ENCODE peak calls at places on chromosomes 1 and 21, in six cellular contexts. Z is A549, P is endothelial cell of umbilical vein, D is NB4, L is GM12878, X is HepG2. N is an unnamed sample.

GRCh38 chr1:230271396-230272035 is 154.6 kb downstream of the PGBD5 start:
- DNase-seq in Z (no peak), P (no peak), D (no peak), L (no peak), X (no peak), N (no peak)

GRCh38 chr1:161166669-161167548 is 683 bp downstream of the PPOX start:
- DNase-seq in Z (no peak), P (no peak), D (peak), L (no peak), X (no peak), N (peak)

GRCh38 chr1:87594736-87595383 is 266.2 kb downstream of the LMO4 start:
- DNase-seq in Z (no peak), P (no peak), D (no peak), L (no peak), X (no peak), N (no peak)

GRCh38 chr1:185767721-185768120 is 33.5 kb downstream of the HMCN1 start:
- DNase-seq in Z (no peak), P (peak), D (no peak), L (no peak), X (no peak), N (no peak)

GRCh38 chr1:10179751-10180150 is 30.6 kb upstream of the KIF1B start:
- DNase-seq in Z (no peak), P (no peak), D (no peak), L (no peak), X (no peak), N (no peak)

GRCh38 chr1:64043328-64043727 is 160.1 kb upstream of the UBE2U start:
- DNase-seq in Z (no peak), P (no peak), D (no peak), L (no peak), X (no peak), N (no peak)

GRCh38 chr1:19354531-19354981 is 42.4 kb downstream of the SLC66A1 start:
- DNase-seq in Z (no peak), P (no peak), D (no peak), L (no peak), X (no peak), N (no peak)

GRCh38 chr1:47838562-47839459 is 158.4 kb downstream of the TRABD2B start:
- DNase-seq in Z (no peak), P (no peak), D (no peak), L (no peak), X (no peak), N (no peak)

GRCh38 chr1:154335351-154335714 is 10.0 kb downstream of the ATP8B2 start:
- DNase-seq in Z (no peak), P (no peak), D (no peak), L (no peak), X (no peak), N (no peak)

GRCh38 chr1:145877923-145878486 is 7.7 kb downstream of the ANKRD35 start:
- DNase-seq in Z (no peak), P (no peak), D (no peak), L (no peak), X (no peak), N (no peak)

GRCh38 chr21:44759628-44760285 is 41.9 kb downstream of the UBE2G2 start:
- DNase-seq in Z (no peak), P (no peak), D (no peak), L (no peak), X (no peak), N (no peak)

GRCh38 chr1:38424677-38425076 is 378.1 kb upstream of the POU3F1 start:
- DNase-seq in Z (no peak), P (no peak), D (no peak), L (no peak), X (no peak), N (no peak)

GRCh38 chr1:52856026-52856425 is 13.5 kb downstream of the ZYG11A start:
- DNase-seq in Z (no peak), P (no peak), D (no peak), L (no peak), X (no peak), N (no peak)

GRCh38 chr1:70034403-70034802 is 171.0 kb downstream of the LRRC40 start:
- DNase-seq in Z (no peak), P (peak), D (peak), L (no peak), X (peak), N (peak)

GRCh38 chr1:11501906-11502485 is 23.0 kb downstream of the DISP3 start:
- DNase-seq in Z (no peak), P (no peak), D (no peak), L (no peak), X (no peak), N (no peak)

GRCh38 chr1:11882814-11883538 is 24.2 kb upstream of the NPPB start:
- DNase-seq in Z (no peak), P (no peak), D (peak), L (no peak), X (peak), N (peak)

GRCh38 chr1:191963781-191964455 is 194.3 kb upstream of the RGS18 start:
- DNase-seq in Z (no peak), P (peak), D (no peak), L (no peak), X (no peak), N (no peak)

GRCh38 chr1:92882817-92883216 is 51.0 kb downstream of the RPL5 start:
- DNase-seq in Z (no peak), P (no peak), D (peak), L (no peak), X (no peak), N (no peak)

GRCh38 chr1:23524716-23525401 is 6.2 kb downstream of the E2F2 start:
- DNase-seq in Z (no peak), P (no peak), D (peak), L (no peak), X (no peak), N (no peak)

GRCh38 chr1:173062156-173062938 is 11.6 kb upstream of the TNFSF18 start:
- DNase-seq in Z (no peak), P (peak), D (peak), L (no peak), X (peak), N (no peak)

GRCh38 chr1:50570064-50570463 is 146.8 kb upstream of the DMRTA2 start:
- DNase-seq in Z (no peak), P (no peak), D (no peak), L (no peak), X (peak), N (no peak)

GRCh38 chr1:197688233-197688632 is 87.0 kb downstream of the DENND1B start:
- DNase-seq in Z (no peak), P (no peak), D (no peak), L (no peak), X (no peak), N (no peak)

GRCh38 chr21:45076245-45076661 is 1.9 kb downstream of the ADARB1 start:
- DNase-seq in Z (no peak), P (no peak), D (peak), L (no peak), X (peak), N (no peak)

GRCh38 chr1:205983925-205984725 is 19.1 kb downstream of the RAB7B start:
- DNase-seq in Z (peak), P (peak), D (peak), L (no peak), X (peak), N (peak)

GRCh38 chr1:161486806-161487482 is 18.3 kb upstream of the FCGR2A start:
- DNase-seq in Z (peak), P (peak), D (peak), L (peak), X (peak), N (peak)

GRCh38 chr1:230940848-230941247 is 37.8 kb downstream of the TTC13 start:
- DNase-seq in Z (no peak), P (no peak), D (no peak), L (no peak), X (no peak), N (no peak)

GRCh38 chr1:113118266-113118665 is 45.3 kb downstream of the LRIG2 start:
- DNase-seq in Z (no peak), P (no peak), D (peak), L (no peak), X (no peak), N (no peak)

GRCh38 chr21:41506526-41507520 is 1.1 kb downstream of the TMPRSS2 start:
- DNase-seq in Z (no peak), P (no peak), D (no peak), L (no peak), X (no peak), N (no peak)

GRCh38 chr1:29290414-29290980 is 54.2 kb downstream of the PTPRU start:
- DNase-seq in Z (no peak), P (no peak), D (no peak), L (no peak), X (no peak), N (no peak)

GRCh38 chr1:108813326-108813725 is 43.6 kb downstream of the AKNAD1 start:
- DNase-seq in Z (no peak), P (no peak), D (no peak), L (no peak), X (no peak), N (no peak)

GRCh38 chr21:46661211-46661625 is 25.7 kb downstream of the PRMT2 start:
- DNase-seq in Z (no peak), P (peak), D (no peak), L (no peak), X (no peak), N (no peak)

DNA sequence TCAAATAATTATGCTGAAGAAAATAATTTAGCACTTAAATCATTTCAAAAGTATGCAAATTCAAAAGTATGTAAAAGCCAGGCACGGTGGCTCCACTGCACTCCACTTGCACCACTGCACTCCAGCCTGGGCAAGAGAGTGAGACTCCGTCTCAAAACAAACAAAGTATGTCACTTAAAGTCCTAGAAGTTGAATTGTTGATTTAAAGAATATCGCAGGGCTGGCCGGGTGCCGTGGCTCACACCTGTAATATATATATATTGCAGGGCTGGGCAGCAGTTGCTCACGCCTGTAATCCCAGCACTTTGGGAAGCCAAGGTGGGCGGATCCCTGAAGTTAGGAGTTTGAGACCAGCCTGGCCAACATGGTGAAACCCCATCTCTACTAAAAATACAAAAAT is 8.8 kb upstream of the SETDB1 start:
- DNase-seq in Z (no peak), P (no peak), D (no peak), L (no peak), X (no peak), N (no peak)
- TF ChIP-seq MYC in Z (no peak), P (no peak), D (no peak), L (no peak), X (no peak), N (no peak)

GRCh38 chr1:110426854-110427253 is 19.4 kb upstream of the LAMTOR5 start:
- DNase-seq in Z (no peak), P (no peak), D (no peak), L (no peak), X (no peak), N (no peak)

GRCh38 chr1:110424699-110425098 is 17.2 kb upstream of the LAMTOR5 start:
- DNase-seq in Z (no peak), P (no peak), D (no peak), L (no peak), X (no peak), N (no peak)

GRCh38 chr1:110428961-110429360 is 21.5 kb upstream of the LAMTOR5 start:
- DNase-seq in Z (no peak), P (no peak), D (no peak), L (no peak), X (no peak), N (no peak)

GRCh38 chr1:110425196-110425595 is 17.7 kb upstream of the LAMTOR5 start:
- DNase-seq in Z (no peak), P (no peak), D (no peak), L (no peak), X (no peak), N (no peak)

DNA sequence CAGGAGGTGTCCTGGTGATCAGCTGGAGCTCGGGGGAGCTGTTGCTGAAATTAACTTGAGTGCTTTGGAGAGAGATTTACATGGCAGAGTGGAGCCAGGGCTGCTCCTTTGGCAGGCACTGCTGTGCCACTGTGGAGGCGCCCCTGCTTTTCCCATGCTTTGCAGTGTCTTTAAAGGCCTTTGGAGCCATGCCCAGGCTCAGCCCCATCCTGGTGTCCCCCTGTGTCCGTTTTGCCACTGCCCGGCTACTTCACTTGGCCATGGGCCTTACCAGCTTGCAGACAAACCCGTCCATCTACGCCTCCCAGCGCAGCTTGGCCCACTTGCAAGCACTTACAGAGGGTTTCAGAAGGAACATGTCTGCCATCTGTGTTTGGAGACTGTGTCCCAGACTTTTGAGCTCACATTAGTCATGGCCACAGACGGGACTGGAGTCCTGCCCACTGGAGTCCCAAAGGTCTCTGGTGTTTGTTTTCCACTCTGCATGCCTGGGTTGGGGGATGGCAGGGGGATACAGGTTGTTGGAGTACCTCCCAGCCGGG is 18.2 kb upstream of the LAMTOR5 start:
- DNase-seq in Z (no peak), P (no peak), D (no peak), L (no peak), X (no peak), N (no peak)
- TF ChIP-seq MYC in Z (no peak), P (no peak), D (no peak), L (no peak), X (no peak), N (no peak)

GRCh38 chr1:72547412-72547811 is 265.1 kb upstream of the NEGR1 start:
- DNase-seq in Z (no peak), P (no peak), D (no peak), L (no peak), X (no peak), N (no peak)
- TF ChIP-seq MYC in Z (no peak), P (no peak), D (no peak), L (no peak), X (no peak), N (no peak)

DNA sequence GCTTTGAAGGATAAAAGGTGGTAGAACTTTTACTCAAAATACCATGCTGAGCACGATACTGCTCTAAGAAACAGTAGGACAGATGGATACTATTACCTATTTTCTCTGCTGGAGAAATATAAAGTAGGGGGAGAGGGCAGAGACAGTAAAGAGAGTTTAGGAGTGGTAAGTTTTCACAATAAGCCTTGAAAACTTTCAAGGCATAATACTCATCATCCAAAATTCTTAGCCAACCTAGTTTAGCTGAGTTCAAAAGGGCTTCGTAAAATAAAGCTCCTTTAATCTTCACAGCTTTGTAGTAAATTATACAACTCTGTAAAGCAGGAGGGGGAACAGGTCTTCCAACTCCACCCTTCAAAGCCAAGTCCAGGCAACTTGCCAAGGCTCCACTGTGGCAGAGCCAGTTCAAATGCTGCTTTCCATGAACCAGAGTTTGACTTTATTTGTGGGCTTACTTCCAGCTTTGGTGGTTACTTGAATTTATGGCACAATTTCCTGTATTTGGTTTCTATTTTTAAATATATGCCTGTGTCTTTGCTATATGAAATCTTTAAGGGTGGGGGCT is 15.5 kb downstream of the TEX38 start:
- DNase-seq in Z (no peak), P (peak), D (peak), L (no peak), X (no peak), N (no peak)
- TF ChIP-seq MYC in Z (no peak), P (no peak), D (no peak), L (no peak), X (no peak), N (no peak)

GRCh38 chr1:234533034-234533571 is 54.1 kb upstream of the TARBP1 start:
- DNase-seq in Z (no peak), P (peak), D (no peak), L (no peak), X (no peak), N (no peak)
- TF ChIP-seq MYC in Z (no peak), P (no peak), D (no peak), L (no peak), X (no peak), N (no peak)

GRCh38 chr1:169964206-169964605 is 70.5 kb upstream of the SCYL3 start:
- DNase-seq in Z (no peak), P (no peak), D (no peak), L (no peak), X (no peak), N (no peak)
- TF ChIP-seq MYC in Z (no peak), P (no peak), D (no peak), L (no peak), X (no peak), N (no peak)

GRCh38 chr1:116508984-116509980 is 61.5 kb downstream of the CD58 start:
- DNase-seq in Z (peak), P (peak), D (peak), L (no peak), X (peak), N (no peak)

GRCh38 chr1:116508090-116508983 is 62.5 kb downstream of the CD58 start:
- DNase-seq in Z (no peak), P (no peak), D (no peak), L (no peak), X (no peak), N (no peak)

GRCh38 chr1:116504308-116505156 is 66.3 kb downstream of the CD58 start:
- DNase-seq in Z (peak), P (no peak), D (peak), L (peak), X (no peak), N (peak)

GRCh38 chr1:116503535-116504307 is 67.1 kb downstream of the CD58 start:
- DNase-seq in Z (no peak), P (no peak), D (peak), L (no peak), X (no peak), N (peak)

GRCh38 chr1:116506132-116507004 is 64.5 kb downstream of the CD58 start:
- DNase-seq in Z (no peak), P (no peak), D (no peak), L (no peak), X (no peak), N (peak)
- TF ChIP-seq MYC in Z (no peak), P (no peak), D (no peak), L (no peak), X (no peak), N (no peak)

DNA sequence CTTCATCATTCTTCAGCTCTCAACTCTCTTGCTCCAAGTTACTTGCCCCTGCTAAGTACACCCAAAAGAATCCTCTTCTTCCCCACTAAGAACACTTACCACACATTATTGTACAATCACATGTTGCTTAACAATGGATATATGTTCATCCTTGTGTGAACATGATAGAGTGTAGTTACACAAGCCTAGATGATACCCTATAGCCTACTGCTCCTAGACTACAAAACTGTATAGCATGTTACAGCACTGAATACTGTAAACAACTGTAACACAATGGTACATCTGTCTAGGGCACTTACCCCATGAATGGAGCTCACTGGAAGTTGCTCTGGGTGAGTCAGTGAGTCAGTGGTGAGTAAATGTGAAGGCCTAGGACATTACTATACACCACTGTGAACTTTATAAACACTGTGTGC is 77.4 kb downstream of the RERE start:
- DNase-seq in Z (no peak), P (peak), D (no peak), L (no peak), X (peak), N (no peak)
- TF ChIP-seq MYC in Z (no peak), P (no peak), D (no peak), L (no peak), X (no peak), N (no peak)

GRCh38 chr1:226407497-226408284 is at the start of gene PARP1:
- DNase-seq in Z (peak), P (peak), D (peak), L (no peak), X (peak), N (peak)
- TF ChIP-seq MYC in Z (peak), P (no peak), D (peak), L (no peak), X (peak), N (peak)

GRCh38 chr1:168179411-168180147 is 817 bp downstream of the TIPRL start:
- DNase-seq in Z (peak), P (no peak), D (peak), L (no peak), X (no peak), N (peak)
- TF ChIP-seq MYC in Z (no peak), P (no peak), D (no peak), L (no peak), X (no peak), N (no peak)